ENCODE peak calls at places on chromosome 9, in six cellular contexts. E is hepatocyte; V is GM12878; Z is COR-L47; L is stimulated activated CD4-positive, alpha-beta T cell treated with anti-CD3 and anti-CD28 coated beads, TNF-alpha, amount 100 ng/mL, for 24 hours; P is fibroblast of pulmonary artery. T is an unnamed sample.

GRCh38 chr9:123322771-123323481 is 33.1 kb upstream of the CRB2 start:
- DNase-seq in E (no peak), V (no peak), Z (no peak), L (peak; percentile 51), P (no peak), T (peak; percentile 49)

GRCh38 chr9:31089822-31090221 is 1294.6 kb upstream of the ACO1 start:
- DNase-seq in E (no peak), V (no peak), Z (no peak), L (no peak), P (peak; percentile 53), T (no peak)

GRCh38 chr9:111450114-111450513 is 34.1 kb downstream of the ECPAS start:
- DNase-seq in E (no peak), V (no peak), Z (no peak), L (no peak), P (no peak), T (no peak)

GRCh38 chr9:109317979-109318671 is 2.7 kb downstream of the EPB41L4B start:
- DNase-seq in E (no peak), V (no peak), Z (peak; percentile 23), L (no peak), P (no peak), T (no peak)

GRCh38 chr9:87662808-87663528 is 63.0 kb upstream of the CTSL start:
- DNase-seq in E (peak; percentile 82), V (no peak), Z (peak; percentile 26), L (peak; percentile 74), P (peak; percentile 77), T (no peak)

GRCh38 chr9:93346240-93347112 is 105.0 kb upstream of the FAM120A start:
- DNase-seq in E (peak; percentile 27), V (no peak), Z (no peak), L (no peak), P (no peak), T (no peak)

GRCh38 chr9:121298016-121298538 is 30.1 kb downstream of the GSN start:
- DNase-seq in E (no peak), V (no peak), Z (no peak), L (no peak), P (no peak), T (no peak)

GRCh38 chr9:686381-686813 is 155.1 kb upstream of the DMRT1 start:
- DNase-seq in E (no peak), V (no peak), Z (no peak), L (no peak), P (peak; percentile 51), T (no peak)

GRCh38 chr9:119556129-119556875 is 187.1 kb upstream of the BRINP1 start:
- DNase-seq in E (peak; percentile 87), V (no peak), Z (peak; percentile 85), L (peak; percentile 53), P (peak; percentile 57), T (no peak)